ENCODE peak calls at places on chromosomes 1 and 21, in seven cellular contexts. N, W, D, J, Z, C and I are unnamed samples.

GRCh38 chr1:153395136-153395685 is 4.3 kb upstream of the S100A8 start:
- DNase-seq in Z (no peak), W (no peak), D (no peak), N (no peak), C (no peak), J (no peak), I (no peak)

GRCh38 chr1:206050655-206051235 is 2.2 kb upstream of the RHEX start:
- DNase-seq in Z (no peak), J (no peak), D (no peak), W (no peak), N (no peak), C (peak; percentile 100), I (no peak)

GRCh38 chr1:101337968-101338367 is 101.1 kb downstream of the S1PR1 start:
- DNase-seq in J (no peak), Z (no peak), C (no peak), W (no peak), D (no peak), N (no peak), I (no peak)

GRCh38 chr1:24572301-24572700 is 16.4 kb downstream of the NCMAP start:
- DNase-seq in D (no peak), C (no peak), N (no peak), W (no peak), J (no peak), Z (no peak), I (no peak)

GRCh38 chr1:1137256-1138045 is 21.6 kb upstream of the C1orf159 start:
- DNase-seq in C (no peak), W (no peak), J (peak; percentile 66), N (no peak), Z (no peak), D (no peak), I (no peak)

GRCh38 chr1:230598745-230599144 is 43.5 kb upstream of the COG2 start:
- DNase-seq in Z (no peak), W (no peak), N (no peak), C (no peak), J (no peak), D (no peak), I (no peak)

GRCh38 chr1:34176830-34177613 is at the start of gene C1orf94:
- DNase-seq in J (no peak), D (peak; percentile 75), Z (no peak), N (no peak), W (no peak), C (no peak), I (no peak)

GRCh38 chr1:60865146-60865545 is 217.2 kb upstream of the NFIA start:
- DNase-seq in N (no peak), Z (peak; percentile 49), W (no peak), J (no peak), D (no peak), C (no peak), I (no peak)

GRCh38 chr1:84936116-84936810 is 43.3 kb upstream of the LPAR3 start:
- DNase-seq in J (peak; percentile 62), N (peak; percentile 46), W (peak; percentile 55), D (peak; percentile 87), Z (peak; percentile 62), C (no peak), I (peak; percentile 39)

GRCh38 chr21:26587621-26588260 is 14.7 kb upstream of the CYYR1 start:
- DNase-seq in W (no peak), D (no peak), N (peak; percentile 46), C (no peak), Z (peak; percentile 47), J (no peak), I (no peak)

GRCh38 chr1:163844393-163844948 is 522.7 kb downstream of the NUF2 start:
- DNase-seq in N (no peak), J (no peak), C (no peak), D (no peak), Z (no peak), W (no peak), I (no peak)

GRCh38 chr1:154304664-154305337 is 16.1 kb upstream of the AQP10 start:
- DNase-seq in W (peak; percentile 28), D (no peak), Z (no peak), C (no peak), N (no peak), J (no peak), I (no peak)

GRCh38 chr1:83794384-83794783 is 204.5 kb downstream of the TTLL7 start:
- DNase-seq in Z (no peak), W (no peak), J (no peak), N (no peak), D (no peak), C (no peak), I (no peak)

GRCh38 chr1:33327587-33328325 is 6.9 kb upstream of the A3GALT2 start:
- DNase-seq in C (no peak), N (no peak), Z (no peak), W (no peak), D (no peak), J (no peak), I (no peak)

GRCh38 chr1:160124709-160125478 is 9.3 kb downstream of the ATP1A2 start:
- DNase-seq in C (no peak), N (peak; percentile 94), Z (no peak), W (peak; percentile 88), D (no peak), J (no peak), I (peak; percentile 52)
- TF ChIP-seq REST in C (no peak), N (no peak), Z (no peak), W (no peak), D (no peak), J (no peak), I (no peak)

DNA sequence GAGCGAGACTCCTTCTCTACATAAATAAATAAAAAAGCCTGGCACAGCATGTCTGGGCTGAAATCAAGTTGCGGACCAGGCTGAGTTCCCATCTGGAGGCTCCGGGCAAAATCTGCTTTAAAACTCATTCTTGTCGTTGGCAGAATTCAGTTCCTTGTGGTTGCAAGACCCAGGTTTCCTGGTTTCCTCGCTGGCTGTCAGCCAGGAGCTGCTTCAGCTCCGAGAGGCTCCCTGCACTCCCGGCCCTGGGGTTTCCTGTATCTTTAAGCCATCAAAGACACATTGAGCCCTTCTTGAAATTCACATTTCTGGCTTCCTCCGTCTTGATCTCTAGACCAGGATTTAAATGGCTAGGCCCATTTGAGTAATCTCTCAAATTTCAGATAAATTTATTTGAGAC is 20.6 kb upstream of the SCCPDH start:
- DNase-seq in C (no peak), N (no peak), J (no peak), Z (no peak), W (no peak), D (no peak), I (no peak)
- H3K4me2 ChIP-seq in C (no peak overlapping the region), N (no peak overlapping the region), J (no peak overlapping the region), Z (no peak overlapping the region), W (no peak overlapping the region), D (no peak overlapping the region), I (no peak overlapping the region)

GRCh38 chr1:211153932-211154331 is 20.0 kb upstream of the KCNH1 start:
- DNase-seq in Z (no peak), C (no peak), W (no peak), J (no peak), N (no peak), D (no peak), I (no peak)

GRCh38 chr1:211158866-211159265 is 24.9 kb upstream of the KCNH1 start:
- DNase-seq in N (no peak), J (no peak), Z (no peak), D (no peak), W (no peak), C (no peak), I (no peak)

DNA sequence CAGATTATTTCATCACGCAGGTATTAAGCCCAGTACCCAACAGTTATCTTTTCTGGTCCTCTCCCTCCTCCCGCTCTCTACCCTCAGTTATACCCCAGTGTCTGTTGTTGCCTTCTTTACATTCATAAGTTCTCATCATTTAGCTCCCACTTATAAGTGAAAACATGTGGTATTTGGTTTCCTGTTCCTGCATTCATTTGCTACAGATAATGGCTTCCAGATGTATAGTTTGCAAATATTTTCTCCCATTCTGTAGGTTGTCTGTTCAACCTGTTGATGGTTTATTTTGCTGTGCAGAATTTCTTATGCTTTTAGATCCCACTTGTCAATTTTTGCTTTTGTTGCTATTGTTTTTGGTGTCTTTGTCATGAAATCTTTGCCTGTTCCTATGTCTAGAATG is 21.1 kb upstream of the KCNH1 start:
- DNase-seq in C (no peak), N (no peak), D (no peak), J (no peak), W (no peak), Z (peak; percentile 18), I (no peak)
- TF ChIP-seq REST in C (no peak), N (no peak), D (no peak), J (no peak), W (no peak), Z (no peak), I (no peak)

DNA sequence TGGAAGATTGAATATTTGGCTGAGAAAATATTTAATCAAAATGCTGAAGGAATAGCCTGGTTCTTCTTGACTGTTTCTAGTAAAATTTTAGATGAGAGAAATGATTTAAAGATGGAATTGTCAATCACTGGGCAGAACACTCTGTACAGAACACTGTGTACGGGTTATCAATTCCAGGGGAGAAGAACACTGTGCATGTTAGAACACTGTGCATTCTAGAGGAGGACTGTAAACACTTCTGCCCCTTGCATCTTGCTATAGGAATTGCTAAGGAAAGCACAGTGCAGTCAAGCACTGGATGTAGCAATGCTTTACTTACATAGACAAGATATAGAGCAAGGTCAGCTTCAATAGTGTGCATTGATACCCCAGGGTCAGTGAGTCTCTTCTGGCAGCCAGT is 98.7 kb downstream of the RWDD3 start:
- DNase-seq in N (no peak), D (no peak), W (no peak), C (no peak), J (no peak), Z (no peak), I (no peak)
- H3K4me2 ChIP-seq in N (no peak overlapping the region), D (no peak overlapping the region), W (no peak overlapping the region), C (no peak overlapping the region), J (no peak overlapping the region), Z (no peak overlapping the region), I (no peak overlapping the region)

DNA sequence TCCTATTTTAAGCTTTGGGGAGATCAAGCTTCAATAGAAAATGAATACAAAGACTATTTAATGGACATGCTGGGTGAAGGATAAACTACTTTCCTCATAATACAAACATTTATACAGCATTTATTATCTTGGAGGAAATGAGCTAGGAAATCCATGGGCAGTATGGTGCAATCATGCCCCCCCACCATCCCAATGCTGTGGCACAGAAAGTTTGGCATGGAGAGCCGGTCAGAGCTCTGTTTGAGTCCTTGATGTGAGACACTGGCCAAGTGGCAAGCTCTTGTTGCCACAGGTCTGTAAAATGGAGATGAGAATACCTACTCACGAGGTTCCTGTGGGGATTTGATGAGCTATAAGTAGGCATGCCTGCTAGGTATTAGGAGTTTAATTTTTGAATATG is 120.6 kb downstream of the MAB21L3 start:
- DNase-seq in J (no peak), D (no peak), W (no peak), C (no peak), Z (no peak), N (no peak), I (no peak)
- TF ChIP-seq REST in J (no peak), D (no peak), W (no peak), C (no peak), Z (no peak), N (no peak), I (no peak)